ENCODE peak calls at places on chromosomes 16 and 17, in eight cellular contexts. J, N, R, V, H, P, C and E are unnamed samples.

GRCh38 chr16:85358704-85359146 is 246.5 kb upstream of the CIBAR2 start:
- ATAC-seq in J (no peak), N (no peak), R (no peak), V (no peak), H (peak), P (no peak), C (no peak), E (no peak)

GRCh38 chr16:4032768-4033167 is 83.5 kb downstream of the ADCY9 start:
- ATAC-seq in J (no peak), N (peak), R (peak), V (no peak), H (peak), P (no peak), C (peak), E (peak)

GRCh38 chr16:51053805-51054204 is 97.3 kb downstream of the SALL1 start:
- ATAC-seq in J (no peak), N (no peak), R (no peak), V (no peak), H (no peak), P (no peak), C (no peak), E (no peak)

GRCh38 chr17:74785096-74785980 is 9.2 kb upstream of the NAT9 start:
- ATAC-seq in J (no peak), N (no peak), R (no peak), V (no peak), H (no peak), P (peak), C (peak), E (no peak)

GRCh38 chr17:82767041-82767754 is 15.3 kb downstream of the TBCD start:
- ATAC-seq in J (no peak), N (no peak), R (peak), V (peak), H (peak), P (peak), C (no peak), E (no peak)

GRCh38 chr17:77382966-77383612 is 242.3 kb downstream of the SEC14L1 start:
- ATAC-seq in J (peak), N (no peak), R (no peak), V (peak), H (no peak), P (no peak), C (no peak), E (no peak)

GRCh38 chr17:39848600-39848999 is 15.5 kb downstream of the IKZF3 start:
- ATAC-seq in J (peak), N (peak), R (no peak), V (no peak), H (no peak), P (peak), C (no peak), E (no peak)

GRCh38 chr17:68457168-68457538 is at the start of gene WIPI1:
- ATAC-seq in J (no peak), N (no peak), R (peak), V (peak), H (peak), P (peak), C (peak), E (peak)

GRCh38 chr17:38959508-38959907 is 7.7 kb downstream of the FBXO47 start:
- ATAC-seq in J (no peak), N (no peak), R (no peak), V (no peak), H (no peak), P (no peak), C (no peak), E (no peak)

GRCh38 chr17:20944014-20944905 is 98.6 kb downstream of the USP22 start:
- ATAC-seq in J (peak), N (no peak), R (peak), V (no peak), H (peak), P (peak), C (peak), E (peak)

GRCh38 chr17:68832140-68832871 is 122.9 kb downstream of the ABCA8 start:
- ATAC-seq in J (no peak), N (no peak), R (no peak), V (peak), H (peak), P (no peak), C (no peak), E (no peak)

GRCh38 chr16:69253796-69254426 is 57.2 kb upstream of the VPS4A start:
- ATAC-seq in J (no peak), N (peak), R (no peak), V (peak), H (no peak), P (no peak), C (no peak), E (no peak)

GRCh38 chr16:19127674-19128131 is 13.9 kb downstream of the ITPRIPL2 start:
- ATAC-seq in J (no peak), N (no peak), R (peak), V (no peak), H (no peak), P (peak), C (peak), E (peak)

GRCh38 chr17:76431509-76431908 is 21.4 kb downstream of the UBE2O start:
- ATAC-seq in J (no peak), N (no peak), R (no peak), V (no peak), H (no peak), P (no peak), C (no peak), E (no peak)

GRCh38 chr17:78278139-78278741 is 46.8 kb downstream of the TMEM235 start:
- ATAC-seq in J (no peak), N (no peak), R (no peak), V (no peak), H (peak), P (peak), C (no peak), E (no peak)

GRCh38 chr17:74749262-74750038 is 1.0 kb downstream of the NHERF1 start:
- ATAC-seq in J (peak), N (no peak), R (peak), V (no peak), H (no peak), P (peak), C (peak), E (peak)

GRCh38 chr17:17971431-17972125 is 622 bp downstream of the TOM1L2 start:
- ATAC-seq in J (no peak), N (no peak), R (no peak), V (peak), H (no peak), P (no peak), C (no peak), E (no peak)

GRCh38 chr16:54201200-54201599 is 85.4 kb downstream of the IRX3 start:
- ATAC-seq in J (no peak), N (no peak), R (no peak), V (no peak), H (no peak), P (no peak), C (no peak), E (no peak)

GRCh38 chr16:14186007-14186953 is 115.2 kb downstream of the MRTFB start:
- ATAC-seq in J (peak), N (no peak), R (peak), V (peak), H (peak), P (peak), C (peak), E (no peak)

GRCh38 chr16:66899310-66899944 is 19.1 kb downstream of the PDP2 start:
- ATAC-seq in J (no peak), N (no peak), R (no peak), V (no peak), H (peak), P (no peak), C (no peak), E (no peak)

GRCh38 chr17:17119106-17119505 is 76.8 kb downstream of the MPRIP start:
- ATAC-seq in J (no peak), N (peak), R (no peak), V (peak), H (peak), P (no peak), C (peak), E (no peak)

GRCh38 chr17:29376667-29377268 is 13.4 kb upstream of the TAOK1 start:
- ATAC-seq in J (no peak), N (no peak), R (no peak), V (peak), H (no peak), P (no peak), C (no peak), E (no peak)

GRCh38 chr17:49290690-49291326 is 60.2 kb upstream of the PHOSPHO1 start:
- ATAC-seq in J (peak), N (no peak), R (no peak), V (no peak), H (peak), P (no peak), C (no peak), E (no peak)

GRCh38 chr16:79331064-79331463 is 269.5 kb downstream of the MAF start:
- ATAC-seq in J (no peak), N (no peak), R (no peak), V (no peak), H (no peak), P (no peak), C (no peak), E (no peak)

GRCh38 chr17:30599424-30600061 is 122.3 kb downstream of the GOSR1 start:
- ATAC-seq in J (peak), N (no peak), R (no peak), V (no peak), H (no peak), P (peak), C (no peak), E (peak)

GRCh38 chr17:66661411-66661843 is 173.5 kb upstream of the CACNG5 start:
- ATAC-seq in J (no peak), N (no peak), R (no peak), V (no peak), H (peak), P (peak), C (no peak), E (no peak)

GRCh38 chr16:2238396-2239230 is 2.4 kb downstream of the DNASE1L2 start:
- ATAC-seq in J (no peak), N (no peak), R (no peak), V (peak), H (peak), P (no peak), C (no peak), E (peak)

GRCh38 chr16:12162151-12162559 is 185.6 kb downstream of the SNX29 start:
- ATAC-seq in J (no peak), N (no peak), R (no peak), V (peak), H (peak), P (no peak), C (no peak), E (no peak)

GRCh38 chr17:63293310-63293709 is 152.8 kb downstream of the CYB561 start:
- ATAC-seq in J (no peak), N (no peak), R (no peak), V (no peak), H (no peak), P (no peak), C (no peak), E (no peak)

GRCh38 chr16:23640669-23640958 is 496 bp downstream of the PALB2 start:
- ATAC-seq in J (peak), N (no peak), R (peak), V (no peak), H (no peak), P (peak), C (no peak), E (peak)

GRCh38 chr17:81153340-81153803 is 11.9 kb upstream of the PVALEF start:
- ATAC-seq in J (peak), N (peak), R (no peak), V (no peak), H (no peak), P (no peak), C (no peak), E (peak)

GRCh38 chr16:886802-887731 is 83.7 kb downstream of the LMF1 start:
- ATAC-seq in J (no peak), N (no peak), R (no peak), V (no peak), H (no peak), P (no peak), C (no peak), E (no peak)

GRCh38 chr16:31453255-31454204 is 5.8 kb upstream of the ARMC5 start:
- ATAC-seq in J (no peak), N (no peak), R (no peak), V (peak), H (peak), P (no peak), C (no peak), E (no peak)

GRCh38 chr16:57409065-57409464 is 4.5 kb downstream of the CCL17 start:
- ATAC-seq in J (no peak), N (no peak), R (no peak), V (peak), H (peak), P (no peak), C (no peak), E (no peak)

GRCh38 chr17:83180996-83181481 is 101.6 kb downstream of the METRNL start:
- ATAC-seq in J (no peak), N (no peak), R (peak), V (no peak), H (no peak), P (peak), C (peak), E (no peak)